ENCODE peak calls at places on chromosomes 1 and 21, in five cellular contexts. V is GM12878, C is K562, F is SK-N-SH, B is H1. M is an unnamed sample.

GRCh38 chr1:210330279-210330866 is 1.7 kb downstream of the HHAT start:
- DNase-seq in V (no peak), F (peak), C (no peak), B (no peak), M (no peak)

GRCh38 chr1:87226341-87226760 is 102.3 kb upstream of the LMO4 start:
- DNase-seq in C (no peak), F (no peak), B (no peak), V (no peak), M (peak)

GRCh38 chr1:17633654-17634053 is 94.2 kb downstream of the ARHGEF10L start:
- DNase-seq in V (no peak), B (no peak), F (no peak), C (peak), M (no peak)

GRCh38 chr1:116927049-116927798 is 17.5 kb downstream of the PTGFRN start:
- DNase-seq in C (no peak), F (no peak), V (no peak), B (no peak), M (no peak)

GRCh38 chr1:55612988-55613387 is 397.8 kb upstream of the USP24 start:
- DNase-seq in C (no peak), B (no peak), V (no peak), F (no peak), M (no peak)

GRCh38 chr21:38839370-38839681 is 33.6 kb downstream of the ETS2 start:
- DNase-seq in C (no peak), B (no peak), F (no peak), V (no peak), M (no peak)

GRCh38 chr1:228735871-228736586 is 750 bp downstream of the RHOU start:
- DNase-seq in C (no peak), V (no peak), F (no peak), B (peak), M (peak)

GRCh38 chr1:241917487-241917886 is 40.1 kb upstream of the BECN2 start:
- DNase-seq in F (no peak), C (no peak), B (peak), V (no peak), M (no peak)

GRCh38 chr1:10824821-10825540 is 28.5 kb upstream of the CASZ1 start:
- DNase-seq in B (no peak), F (no peak), V (no peak), C (no peak), M (no peak)

GRCh38 chr1:7380712-7381111 is 390.4 kb upstream of the VAMP3 start:
- DNase-seq in V (no peak), F (peak), C (no peak), B (peak), M (no peak)

GRCh38 chr21:34814529-34814951 is 145.7 kb downstream of the CLIC6 start:
- DNase-seq in C (no peak), V (no peak), F (peak), B (no peak), M (peak)

GRCh38 chr1:27350673-27351540 is 9.1 kb downstream of the SYTL1 start:
- DNase-seq in F (no peak), B (peak), C (peak), V (no peak), M (no peak)

GRCh38 chr1:151210830-151211229 is 12.5 kb downstream of the PIP5K1A start:
- DNase-seq in V (no peak), C (no peak), F (no peak), B (no peak), M (no peak)

GRCh38 chr1:71780681-71781080 is 501.7 kb downstream of the NEGR1 start:
- DNase-seq in B (no peak), V (no peak), C (no peak), F (no peak), M (no peak)

GRCh38 chr1:23967871-23968270 is 8.2 kb downstream of the PNRC2 start:
- DNase-seq in F (no peak), C (no peak), B (no peak), V (no peak), M (no peak)

GRCh38 chr1:174000274-174000852 is 21.8 kb downstream of the RC3H1 start:
- DNase-seq in V (no peak), B (no peak), C (no peak), F (peak), M (no peak)

GRCh38 chr21:14877581-14878228 is 187.1 kb downstream of the NRIP1 start:
- DNase-seq in C (no peak), V (no peak), F (no peak), B (no peak), M (no peak)

GRCh38 chr21:36839123-36839522 is 127.3 kb downstream of the HLCS start:
- DNase-seq in F (no peak), B (no peak), C (no peak), V (no peak), M (no peak)

GRCh38 chr1:74205236-74205635 is 7.2 kb downstream of the FPGT start:
- DNase-seq in C (no peak), F (no peak), V (no peak), B (no peak), M (no peak)

GRCh38 chr1:155012052-155012546 is 9.5 kb downstream of the ZBTB7B start:
- DNase-seq in B (peak), F (peak), C (peak), V (no peak), M (peak)

GRCh38 chr21:21003701-21004100 is 5.5 kb downstream of the NCAM2 start:
- DNase-seq in B (no peak), V (no peak), F (peak), C (peak), M (no peak)

GRCh38 chr1:17265162-17265561 is 16.3 kb downstream of the PADI3 start:
- DNase-seq in C (no peak), B (peak), V (no peak), F (no peak), M (no peak)

GRCh38 chr1:8671313-8671917 is 146.0 kb downstream of the RERE start:
- DNase-seq in F (peak), V (no peak), B (no peak), C (peak), M (peak)

GRCh38 chr1:202047977-202048376 is 37.6 kb downstream of the ELF3 start:
- DNase-seq in F (no peak), C (no peak), B (no peak), V (no peak), M (no peak)

GRCh38 chr1:55474168-55474786 is 259.1 kb upstream of the USP24 start:
- DNase-seq in C (peak), F (no peak), V (no peak), B (no peak), M (no peak)

GRCh38 chr1:164310166-164310565 is 248.8 kb upstream of the PBX1 start:
- DNase-seq in C (no peak), V (no peak), F (no peak), B (no peak), M (no peak)
- TF ChIP-seq JUND in C (no peak), V (no peak), F (no peak), B (no peak), M (no peak)

DNA sequence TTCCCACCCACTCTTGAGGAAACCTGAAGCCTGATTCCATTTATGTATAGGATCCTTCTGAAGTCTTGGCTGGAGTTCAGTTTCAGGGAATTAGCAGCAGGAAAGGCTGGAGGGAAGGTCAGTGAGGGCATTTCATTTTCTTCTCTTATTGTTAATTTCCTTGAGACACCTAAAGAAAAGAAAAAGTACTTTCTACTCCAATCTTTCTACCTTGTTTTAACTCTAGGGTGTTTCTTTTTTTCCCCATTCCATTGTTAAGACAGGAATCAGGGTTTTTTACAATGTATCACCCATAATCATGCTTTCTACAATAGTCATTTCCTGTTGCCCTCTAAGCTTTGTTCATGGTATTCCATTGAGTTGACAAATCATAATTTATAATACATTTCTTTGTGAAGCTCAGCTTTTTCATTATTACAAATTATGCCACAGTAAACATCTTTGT is 27.4 kb downstream of the SNRPE start:
- DNase-seq in F (no peak), V (no peak), C (no peak), B (no peak), M (peak)
- TF ChIP-seq JUND in F (peak), V (no peak), C (no peak), B (no peak), M (no peak)

DNA sequence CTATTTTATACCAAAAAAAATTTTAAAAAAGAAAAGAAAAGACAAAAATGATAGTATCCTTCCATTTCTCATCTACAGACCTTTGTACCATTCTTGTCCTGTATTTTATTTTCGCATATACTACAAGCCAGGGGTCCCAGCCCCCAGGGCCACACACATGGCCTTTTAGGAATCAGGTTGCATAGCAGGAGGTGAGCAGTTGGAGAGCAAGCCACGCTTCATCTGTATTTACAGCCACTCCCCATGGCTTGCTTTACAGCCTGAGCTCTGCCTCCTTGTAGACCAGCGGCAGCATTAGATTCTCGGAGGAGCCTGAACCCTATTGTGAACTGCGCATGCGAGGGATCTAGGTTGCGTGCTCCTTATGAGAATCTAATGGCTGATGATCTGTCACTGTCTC is 39.8 kb downstream of the RASSF5 start:
- DNase-seq in C (no peak), F (no peak), V (no peak), B (no peak), M (no peak)
- TF ChIP-seq JUND in C (no peak), F (no peak), V (no peak), B (no peak), M (no peak)

GRCh38 chr1:94866178-94866822 is 46.1 kb downstream of the SLC44A3 start:
- DNase-seq in F (no peak), C (no peak), V (no peak), B (no peak), M (no peak)
- TF ChIP-seq JUND in F (peak), C (no peak), V (no peak), B (no peak), M (no peak)

GRCh38 chr1:53601031-53601745 is 137.8 kb downstream of the GLIS1 start:
- DNase-seq in B (no peak), V (no peak), F (no peak), C (no peak), M (no peak)
- TF ChIP-seq JUND in B (no peak), V (no peak), F (no peak), C (no peak), M (no peak)

GRCh38 chr1:59997479-59997878 is 70.9 kb upstream of the CYP2J2 start:
- DNase-seq in V (no peak), C (no peak), F (no peak), B (peak), M (no peak)

GRCh38 chr1:59990470-59990869 is 63.9 kb upstream of the CYP2J2 start:
- DNase-seq in B (no peak), F (peak), V (no peak), C (peak), M (no peak)

GRCh38 chr1:59999006-59999405 is 72.4 kb upstream of the CYP2J2 start:
- DNase-seq in B (no peak), C (no peak), V (no peak), F (no peak), M (peak)

GRCh38 chr1:59992040-59992820 is 65.7 kb upstream of the CYP2J2 start:
- DNase-seq in V (no peak), F (no peak), C (no peak), B (no peak), M (no peak)

DNA sequence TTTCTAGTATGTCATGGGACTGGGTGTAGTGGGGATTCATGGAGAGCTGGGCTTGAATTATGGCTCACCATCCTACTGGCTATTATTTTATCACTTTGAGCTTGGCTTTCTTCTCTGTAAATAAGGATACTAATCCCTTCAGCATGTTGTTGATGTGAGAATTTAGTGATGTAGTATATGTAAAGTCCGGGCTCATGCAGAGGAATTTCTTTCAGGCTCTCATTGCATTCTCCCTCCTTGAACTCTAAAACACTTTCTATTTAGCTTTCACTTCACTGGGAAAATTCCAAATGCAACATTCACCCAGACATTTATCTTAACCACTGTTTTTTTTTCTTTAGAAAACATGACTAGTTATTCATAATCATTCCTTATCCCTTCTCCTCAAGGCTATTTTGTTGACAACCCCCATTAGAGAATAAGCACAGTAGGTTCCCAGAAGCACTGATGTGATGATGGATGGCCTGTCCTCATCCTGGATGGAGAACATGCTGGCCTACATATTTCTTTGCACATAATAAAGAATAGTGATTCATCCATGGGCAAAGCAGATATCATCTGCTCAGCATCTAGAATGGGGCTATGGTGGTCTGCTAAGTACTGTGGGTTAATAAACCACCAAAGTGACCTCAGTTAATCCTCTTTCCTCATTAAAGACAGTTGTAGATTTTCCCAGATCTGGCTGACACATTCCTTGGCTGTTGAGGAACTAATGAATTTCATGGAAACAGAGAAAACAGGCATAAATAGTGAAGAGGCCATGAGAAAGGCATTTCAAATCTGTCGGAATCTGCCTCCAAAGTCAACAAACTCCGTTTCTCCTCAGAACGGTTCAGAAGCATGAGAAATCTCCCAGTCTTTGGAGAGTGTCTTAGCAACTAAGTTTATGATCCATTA is 68.0 kb upstream of the CYP2J2 start:
- DNase-seq in B (no peak), F (no peak), V (no peak), C (no peak), M (no peak)
- TF ChIP-seq JUND in B (no peak), F (no peak), V (no peak), C (no peak), M (no peak)

GRCh38 chr1:166164995-166165660 is 1.7 kb downstream of the FAM78B start:
- DNase-seq in B (peak), F (peak), V (no peak), C (peak), M (no peak)
- TF ChIP-seq JUND in B (no peak), F (no peak), V (no peak), C (no peak), M (no peak)

GRCh38 chr1:3472088-3472850 is 17.8 kb downstream of the ARHGEF16 start:
- DNase-seq in V (no peak), F (no peak), B (no peak), C (no peak), M (no peak)

GRCh38 chr1:3474016-3474415 is 19.6 kb downstream of the ARHGEF16 start:
- DNase-seq in F (no peak), C (no peak), B (no peak), V (no peak), M (no peak)

GRCh38 chr1:3474421-3474820 is 20.0 kb downstream of the ARHGEF16 start:
- DNase-seq in F (no peak), C (no peak), B (no peak), V (no peak), M (no peak)

GRCh38 chr1:3472906-3473305 is 18.4 kb downstream of the ARHGEF16 start:
- DNase-seq in C (no peak), B (no peak), V (no peak), F (no peak), M (no peak)

GRCh38 chr1:3473381-3473844 is 18.9 kb downstream of the ARHGEF16 start:
- DNase-seq in F (no peak), C (no peak), V (no peak), B (no peak), M (no peak)
- TF ChIP-seq JUND in F (no peak), C (no peak), V (no peak), B (no peak), M (no peak)

GRCh38 chr1:89151021-89151420 is 24.8 kb downstream of the GBP7 start:
- DNase-seq in F (no peak), V (no peak), C (no peak), B (no peak), M (no peak)
- TF ChIP-seq JUND in F (no peak), V (no peak), C (no peak), B (no peak), M (no peak)